ENCODE peak calls at places on chromosome 12, in four cellular contexts. L is stimulated activated naive B cell treated with anti-CD40 and anti-IgM and Interleukin-4, amounts not matched to agents 10 μg/mL and 1 μg/mL and 100 μg/mL, for 72 hours; P is mammary epithelial cell; H is germinal center. W is an unnamed sample.

GRCh38 chr12:563250-563781 is 99.9 kb downstream of the NINJ2 start:
- DNase-seq in L (no peak), P (peak; percentile 18), H (no peak), W (no peak)

GRCh38 chr12:113214938-113215400 is 6.3 kb upstream of the TPCN1 start:
- DNase-seq in L (peak; percentile 60), P (peak; percentile 95), H (no peak), W (no peak)

GRCh38 chr12:44972746-44973421 is 78.0 kb downstream of the DBX2 start:
- DNase-seq in L (no peak), P (peak; percentile 9), H (peak; percentile 23), W (no peak)

GRCh38 chr12:19726592-19726991 is 287.3 kb downstream of the AEBP2 start:
- DNase-seq in L (no peak), P (no peak), H (no peak), W (no peak)

GRCh38 chr12:75438052-75438754 is 42.4 kb upstream of the GLIPR1 start:
- DNase-seq in L (no peak), P (peak; percentile 32), H (no peak), W (no peak)

GRCh38 chr12:127388985-127389384 is 878.0 kb upstream of the TMEM132C start:
- DNase-seq in L (no peak), P (peak; percentile 77), H (no peak), W (no peak)

GRCh38 chr12:24960222-24960855 is 11.4 kb upstream of the BCAT1 start:
- DNase-seq in L (peak; percentile 23), P (peak; percentile 52), H (no peak), W (no peak)

GRCh38 chr12:83709899-83710298 is 1023.2 kb downstream of the TMTC2 start:
- DNase-seq in L (no peak), P (peak; percentile 32), H (no peak), W (no peak)

GRCh38 chr12:48894271-48894670 is 28.6 kb upstream of the RND1 start:
- DNase-seq in L (no peak), P (no peak), H (no peak), W (no peak)

GRCh38 chr12:15329891-15330290 is 7.6 kb downstream of the PTPRO start:
- DNase-seq in L (no peak), P (no peak), H (no peak), W (no peak)